ENCODE peak calls at places on chromosome 6, in ten cellular contexts. D is GDM1, M is stomach, T is NCI-H2107, B is A172, H is astrocyte of the spinal cord, N is uterus, R is A673, P is stromal cell of bone marrow, I is cardiac muscle cell. Z is an unnamed sample.
A peak's percentile ranks its signal among the peaks of the same experiment; 100 is the strongest.

GRCh38 chr6:22249646-22250045 is 47.2 kb downstream of the PRL start:
- DNase-seq in M (no peak), P (no peak), T (no peak), I (no peak), D (no peak), N (no peak), R (no peak), B (no peak), H (no peak), Z (no peak)

GRCh38 chr6:43803783-43804549 is 34.0 kb downstream of the VEGFA start:
- DNase-seq in I (no peak), M (no peak), R (no peak), H (no peak), B (peak; percentile 55), P (no peak), D (no peak), N (no peak), T (no peak), Z (no peak)

GRCh38 chr6:140897804-140898573 is 1234.7 kb upstream of the GJE1 start:
- DNase-seq in N (no peak), B (peak; percentile 66), M (no peak), H (no peak), I (no peak), T (no peak), P (no peak), D (peak; percentile 31), R (no peak), Z (peak; percentile 69)

GRCh38 chr6:1436334-1437306 is 47.2 kb downstream of the FOXF2 start:
- DNase-seq in B (peak; percentile 81), P (peak; percentile 51), R (peak; percentile 80), M (peak; percentile 33), H (peak; percentile 73), D (no peak), N (no peak), T (no peak), I (peak; percentile 76), Z (peak; percentile 73)

GRCh38 chr6:108707328-108707976 is 140.8 kb upstream of the ARMC2 start:
- DNase-seq in P (no peak), D (no peak), H (peak; percentile 53), T (no peak), M (peak; percentile 67), N (no peak), B (no peak), R (no peak), I (no peak), Z (no peak)

GRCh38 chr6:148835920-148836441 is 89.2 kb downstream of the UST start:
- DNase-seq in B (no peak), R (peak; percentile 9), H (peak; percentile 75), P (peak; percentile 48), M (no peak), N (no peak), D (no peak), I (no peak), T (no peak), Z (no peak)

GRCh38 chr6:149060985-149061760 is 256.3 kb upstream of the TAB2 start:
- DNase-seq in R (no peak), D (no peak), B (no peak), M (peak; percentile 50), T (no peak), I (no peak), P (no peak), H (peak; percentile 90), N (no peak), Z (no peak)

GRCh38 chr6:6969761-6970223 is 138.0 kb upstream of the RREB1 start:
- DNase-seq in I (no peak), B (peak; percentile 4), P (no peak), T (no peak), D (no peak), N (no peak), H (no peak), R (no peak), M (peak; percentile 81), Z (no peak)

GRCh38 chr6:105991561-105992314 is 94.4 kb upstream of the PRDM1 start:
- DNase-seq in H (no peak), D (no peak), M (peak; percentile 52), N (peak; percentile 49), T (no peak), P (no peak), I (peak; percentile 24), R (no peak), B (peak; percentile 29), Z (peak; percentile 37)

GRCh38 chr6:71478834-71479541 is 190.4 kb downstream of the OGFRL1 start:
- DNase-seq in N (no peak), D (no peak), M (no peak), H (peak; percentile 94), B (peak; percentile 94), P (peak; percentile 86), T (no peak), I (no peak), R (peak; percentile 90), Z (peak; percentile 16)

GRCh38 chr6:42448906-42449659 is 2.6 kb downstream of the TRERF1 start:
- DNase-seq in P (no peak), N (no peak), D (no peak), H (no peak), M (no peak), R (no peak), I (no peak), T (no peak), B (no peak), Z (no peak)

GRCh38 chr6:8207191-8207868 is 105.0 kb upstream of the EEF1E1 start:
- DNase-seq in I (no peak), D (no peak), M (no peak), N (no peak), P (no peak), T (no peak), H (no peak), R (no peak), B (no peak), Z (no peak)

GRCh38 chr6:34302929-34303328 is 54.1 kb upstream of the SMIM29 start:
- DNase-seq in H (no peak), I (no peak), R (no peak), D (no peak), B (no peak), N (no peak), M (no peak), P (no peak), T (no peak), Z (no peak)

GRCh38 chr6:33995046-33995872 is 150.6 kb downstream of the GRM4 start:
- DNase-seq in I (no peak), R (peak; percentile 65), D (no peak), N (no peak), B (no peak), T (no peak), H (no peak), M (peak; percentile 86), P (no peak), Z (no peak)

GRCh38 chr6:18395177-18395850 is 8.2 kb downstream of the RNF144B start:
- DNase-seq in T (no peak), R (no peak), D (no peak), I (no peak), M (no peak), B (no peak), N (no peak), H (no peak), P (no peak), Z (no peak)

GRCh38 chr6:45310118-45310788 is 17.9 kb upstream of the RUNX2 start:
- DNase-seq in R (no peak), D (peak; percentile 20), H (no peak), I (no peak), P (no peak), B (no peak), M (no peak), T (no peak), N (no peak), Z (peak; percentile 76)

GRCh38 chr6:166591961-166592520 is 5.6 kb upstream of the RAMACL start:
- DNase-seq in T (no peak), H (no peak), B (no peak), R (no peak), I (no peak), N (no peak), P (no peak), M (no peak), D (no peak), Z (no peak)

GRCh38 chr6:166501246-166501645 is 85.2 kb downstream of the RAMACL start:
- DNase-seq in N (no peak), I (no peak), P (no peak), R (no peak), D (no peak), H (no peak), M (no peak), B (no peak), T (no peak), Z (no peak)

GRCh38 chr6:125647391-125647790 is 102.0 kb upstream of the HEY2 start:
- DNase-seq in B (no peak), R (no peak), H (no peak), M (no peak), T (no peak), N (no peak), D (no peak), I (no peak), P (no peak), Z (no peak)

Z was measured in Kasumi-1.